ENCODE peak calls at places on chromosomes 13 and 19, in four cellular contexts. I, A, H and C are unnamed samples. For H3K9me1, the result is how much of the 10 kb centered on the place peaks cover.

GRCh38 chr13:110647365-110647737 is 32.0 kb downstream of the NAXD start:
- DNase-seq in I (no peak), A (no peak), H (no peak), C (no peak)

GRCh38 chr19:38231918-38232317 is 7.9 kb upstream of the DPF1 start:
- DNase-seq in I (no peak), A (no peak), H (no peak), C (no peak)

GRCh38 chr13:30042272-30042671 is 191.9 kb upstream of the UBL3 start:
- DNase-seq in I (no peak), A (no peak), H (no peak), C (no peak)

GRCh38 chr13:26721251-26721939 is 39.2 kb downstream of the GPR12 start:
- DNase-seq in I (no peak), A (no peak), H (no peak), C (no peak)

GRCh38 chr19:5068251-5069090 is 99.6 kb downstream of the KDM4B start:
- DNase-seq in I (no peak), A (no peak), H (no peak), C (no peak)

GRCh38 chr13:73075546-73075945 is 16.7 kb downstream of the KLF5 start:
- DNase-seq in I (no peak), A (no peak), H (no peak), C (no peak)

GRCh38 chr19:18419699-18420460 is 682 bp downstream of the SSBP4 start:
- DNase-seq in I (no peak), A (no peak), H (peak), C (no peak)

GRCh38 chr13:40910324-40911050 is 108.6 kb downstream of the ELF1 start:
- DNase-seq in I (peak), A (no peak), H (no peak), C (no peak)

GRCh38 chr19:4534836-4535658 is at the start of gene PLIN5:
- DNase-seq in I (peak), A (peak), H (peak), C (no peak)

GRCh38 chr13:46896346-46897138 is at the start of gene HTR2A:
- DNase-seq in I (peak), A (no peak), H (no peak), C (no peak)

GRCh38 chr13:43242040-43242439 is 218.7 kb downstream of the DNAJC15 start:
- DNase-seq in I (peak), A (no peak), H (no peak), C (no peak)

GRCh38 chr19:38736413-38737280 is 7.6 kb downstream of the CAPN12 start:
- DNase-seq in I (no peak), A (no peak), H (peak), C (no peak)

GRCh38 chr19:50739841-50740426 is 16.8 kb downstream of the CLEC11A start:
- DNase-seq in I (no peak), A (no peak), H (peak), C (no peak)

GRCh38 chr19:9721861-9722260 is 46.7 kb downstream of the ZNF846 start:
- DNase-seq in I (no peak), A (no peak), H (no peak), C (no peak)

GRCh38 chr19:27876489-27876888 is 1336.5 kb downstream of the UQCRFS1 start:
- DNase-seq in I (no peak), A (no peak), H (no peak), C (no peak)

GRCh38 chr13:42107006-42107405 is 58.6 kb downstream of the DGKH start:
- DNase-seq in I (no peak), A (no peak), H (no peak), C (no peak)

GRCh38 chr13:94901070-94901469 is 188.7 kb upstream of the SOX21 start:
- DNase-seq in I (no peak), A (no peak), H (no peak), C (no peak)

GRCh38 chr19:28522545-28522922 is 690.4 kb downstream of the UQCRFS1 start:
- DNase-seq in I (no peak), A (no peak), H (peak), C (no peak)

GRCh38 chr19:1875646-1876493 is 9.4 kb downstream of the ABHD17A start:
- DNase-seq in I (peak), A (peak), H (peak), C (no peak)

GRCh38 chr13:79749985-79750551 is 269.1 kb downstream of the NDFIP2 start:
- DNase-seq in I (peak), A (peak), H (no peak), C (no peak)

GRCh38 chr13:80360298-80360827 is 19.4 kb upstream of the SPRY2 start:
- DNase-seq in I (no peak), A (no peak), H (no peak), C (no peak)

GRCh38 chr13:60887711-60888110 is 490.7 kb downstream of the TDRD3 start:
- DNase-seq in I (no peak), A (no peak), H (no peak), C (no peak)

GRCh38 chr19:6221878-6222746 is 57.7 kb downstream of the MLLT1 start:
- DNase-seq in I (no peak), A (no peak), H (no peak), C (no peak)

GRCh38 chr19:5156231-5156986 is 184.2 kb downstream of the PTPRS start:
- DNase-seq in I (no peak), A (no peak), H (no peak), C (no peak)

GRCh38 chr19:13906525-13906904 is 514 bp downstream of the CC2D1A start:
- DNase-seq in I (no peak), A (no peak), H (peak), C (no peak)

GRCh38 chr13:113758651-113759524 is at the start of gene TMEM255B:
- DNase-seq in I (peak), A (peak), H (peak), C (no peak)

GRCh38 chr13:110216006-110216402 is 91.0 kb downstream of the COL4A1 start:
- DNase-seq in I (no peak), A (no peak), H (no peak), C (no peak)

DNA sequence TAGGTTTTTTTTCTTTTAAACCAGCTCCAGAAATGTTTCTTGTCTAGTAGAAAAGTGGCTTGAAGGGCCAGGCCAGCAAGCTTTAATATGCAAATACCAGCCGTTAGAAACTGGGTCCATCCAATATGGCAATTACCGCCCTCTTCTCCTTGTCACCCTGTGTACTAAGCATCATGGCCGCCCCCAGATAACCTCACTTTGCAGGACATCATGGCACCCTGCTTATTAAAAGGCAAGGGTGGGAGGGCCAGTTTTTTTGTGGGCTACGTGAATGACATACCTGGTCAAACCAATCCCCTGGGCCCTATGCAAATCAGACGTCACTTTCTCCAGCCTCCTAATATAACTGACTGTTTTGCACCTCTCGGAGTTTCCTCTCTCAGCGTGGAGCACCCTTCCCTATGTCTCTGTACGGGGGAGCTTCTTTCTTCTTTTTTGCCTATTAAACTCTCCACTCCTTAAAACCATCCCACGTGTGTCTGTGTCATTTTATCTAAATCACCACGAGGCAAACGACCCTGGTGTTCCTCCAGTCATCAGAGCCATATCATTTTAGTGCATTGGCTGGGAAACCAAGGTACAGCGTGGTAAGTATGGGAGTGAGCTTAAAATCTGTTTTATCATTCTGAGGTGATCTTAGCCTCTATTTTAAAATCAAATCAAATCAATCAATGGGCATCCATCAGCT is 27.7 kb downstream of the OXGR1 start:
- DNase-seq in I (no peak), A (no peak), H (peak), C (no peak)
- H2AFZ ChIP-seq in I (no peak), A (no peak), H (peak), C (no peak)

GRCh38 chr13:35057858-35058257 is 115.8 kb downstream of the NBEA start:
- DNase-seq in I (no peak), A (no peak), H (no peak), C (no peak)
- H3K9me1 ChIP-seq in I (under half), A (under half), H (under half), C (under half)

GRCh38 chr19:56612737-56613136 is 17.6 kb downstream of the ZNF71 start:
- DNase-seq in I (no peak), A (no peak), H (no peak), C (no peak)

GRCh38 chr19:56613639-56614038 is 18.5 kb downstream of the ZNF71 start:
- DNase-seq in I (no peak), A (no peak), H (no peak), C (no peak)

GRCh38 chr19:56611288-56611687 is 16.2 kb downstream of the ZNF71 start:
- DNase-seq in I (no peak), A (no peak), H (no peak), C (no peak)

GRCh38 chr19:56603829-56604228 is 8.7 kb downstream of the ZNF71 start:
- DNase-seq in I (peak), A (no peak), H (no peak), C (no peak)

GRCh38 chr19:56608274-56608964 is 13.3 kb downstream of the ZNF71 start:
- DNase-seq in I (no peak), A (peak), H (no peak), C (no peak)
- H2AFZ ChIP-seq in I (no peak), A (no peak), H (no peak), C (no peak)

GRCh38 chr13:44929691-44930090 is 59.6 kb downstream of the NUFIP1 start:
- DNase-seq in I (no peak), A (no peak), H (no peak), C (no peak)

GRCh38 chr13:44930280-44930679 is 59.0 kb downstream of the NUFIP1 start:
- DNase-seq in I (no peak), A (no peak), H (no peak), C (no peak)

GRCh38 chr13:44932171-44932849 is 57.0 kb downstream of the NUFIP1 start:
- DNase-seq in I (peak), A (no peak), H (no peak), C (no peak)

GRCh38 chr13:44932850-44933251 is 56.4 kb downstream of the NUFIP1 start:
- DNase-seq in I (peak), A (peak), H (no peak), C (no peak)

DNA sequence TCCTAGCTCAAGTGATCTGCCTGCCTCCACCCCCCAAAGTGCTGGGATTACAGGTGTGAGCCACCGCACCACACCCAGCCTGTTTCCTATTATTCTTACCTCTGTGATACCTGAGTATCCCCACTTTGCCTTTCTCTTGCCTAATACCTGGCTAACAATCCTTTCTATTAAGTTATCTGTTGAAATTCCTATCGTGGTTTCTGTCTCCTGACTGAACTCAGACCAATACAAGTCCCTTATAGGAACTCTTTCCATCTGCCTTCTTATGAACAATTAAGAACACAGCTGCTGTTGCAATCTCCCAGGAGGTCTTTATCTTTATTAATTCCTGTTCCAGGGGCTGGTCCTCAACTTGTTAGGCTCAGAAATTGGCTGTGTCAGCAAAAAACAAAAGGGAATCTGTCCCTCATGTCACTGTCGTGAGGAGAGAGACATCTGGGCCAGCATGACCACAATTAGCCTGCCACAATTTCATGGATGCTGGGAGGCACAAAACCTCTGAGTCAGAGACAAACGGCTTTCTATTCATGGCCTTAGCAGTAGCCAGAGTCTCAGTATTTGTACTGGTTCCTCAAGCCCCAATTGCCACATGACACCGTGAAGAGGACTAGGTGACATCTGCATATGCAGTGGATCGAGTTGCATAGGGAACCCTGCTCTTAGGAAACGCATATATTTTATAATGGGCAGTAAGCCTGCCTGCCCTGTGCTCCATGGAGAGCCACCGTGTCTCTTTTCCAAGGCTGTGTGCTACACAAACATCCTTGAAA is 58.2 kb downstream of the NUFIP1 start:
- DNase-seq in I (no peak), A (no peak), H (no peak), C (no peak)
- H3K9me1 ChIP-seq in I (under half), A (under half), H (under half), C (under half)

GRCh38 chr19:40225440-40226305 is 816 bp downstream of the CCNP start:
- DNase-seq in I (peak), A (no peak), H (no peak), C (no peak)
- H2AFZ ChIP-seq in I (peak), A (peak), H (peak), C (peak)

GRCh38 chr19:32392946-32393345 is 12.6 kb upstream of the DPY19L3 start:
- DNase-seq in I (no peak), A (no peak), H (no peak), C (no peak)
- H3K9me1 ChIP-seq in I (under half), A (under half), H (under half), C (under half)

DNA sequence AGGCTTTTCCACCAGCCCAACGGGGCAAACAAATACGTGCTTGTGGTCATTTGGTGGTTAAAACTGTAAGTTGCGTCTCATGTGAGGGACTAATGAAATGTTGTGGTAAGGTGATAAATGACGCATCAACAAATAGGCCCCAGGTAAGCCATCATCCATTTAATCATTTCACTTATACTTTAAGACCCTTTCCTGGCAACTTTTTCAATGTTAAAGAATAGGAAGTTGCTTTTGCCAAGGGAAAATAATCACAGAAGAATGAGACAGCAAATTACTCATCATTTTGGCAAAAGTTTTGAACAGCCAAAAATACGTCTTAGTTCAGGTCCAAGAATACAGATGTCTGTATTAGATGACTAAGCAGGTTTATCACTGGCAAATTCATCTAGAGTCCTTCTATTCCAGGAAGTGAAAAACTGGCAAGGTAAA is 660.4 kb downstream of the SLITRK1 start:
- DNase-seq in I (peak), A (no peak), H (no peak), C (peak)
- H2AFZ ChIP-seq in I (no peak), A (no peak), H (no peak), C (peak)

DNA sequence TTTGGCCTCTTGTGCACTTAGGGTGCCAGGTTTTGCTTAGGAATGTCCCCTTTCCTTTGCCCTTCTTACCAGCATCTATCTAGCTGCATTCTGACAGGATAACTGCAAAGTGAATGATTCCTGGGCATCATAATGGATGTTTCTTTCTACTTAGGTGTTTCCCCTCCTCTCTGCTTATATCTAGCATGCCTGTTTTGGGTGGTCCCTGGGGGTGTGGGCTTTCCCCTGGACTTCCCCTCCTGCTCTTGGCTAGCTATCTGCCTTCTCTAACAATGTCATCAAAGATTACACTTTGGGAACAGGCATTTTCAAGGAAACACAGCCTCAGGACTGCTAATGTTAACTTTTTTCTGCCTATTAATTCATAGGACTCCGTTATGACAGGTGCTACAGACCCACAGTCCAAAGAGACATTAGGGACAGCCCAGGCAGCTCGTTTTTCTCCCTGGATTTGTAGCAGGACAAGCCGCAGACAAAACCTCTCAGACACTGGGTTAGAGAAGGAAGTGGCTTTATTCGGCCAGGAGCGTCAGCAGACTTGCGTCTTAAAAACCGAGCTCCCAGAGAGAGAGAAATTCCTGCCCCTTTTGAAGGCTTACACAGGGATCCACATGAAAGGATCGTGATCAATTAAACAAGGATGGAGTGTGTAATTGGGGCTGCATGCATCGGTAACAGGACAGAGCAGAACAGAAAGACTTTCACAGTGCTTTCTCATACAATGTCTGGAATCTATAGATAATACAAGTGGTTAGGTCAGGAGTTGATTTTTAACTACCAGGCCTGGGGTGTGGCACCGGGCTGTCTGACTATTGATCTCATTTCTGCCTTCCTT is 17.3 kb downstream of the ZNF700 start:
- DNase-seq in I (no peak), A (no peak), H (no peak), C (no peak)
- H3K9me1 ChIP-seq in I (under half), A (under half), H (under half), C (under half)